ENCODE peak calls at places on chromosomes 13 and 19, in four cellular contexts. U is AG04450, O is fibroblast of mammary gland, F is cardiac muscle cell. G is an unnamed sample.

GRCh38 chr13:34038326-34039068 is 220.5 kb downstream of the RFC3 start:
- DNase-seq in O (no peak), U (no peak), F (no peak), G (no peak)

GRCh38 chr19:17681505-17682125 is 6.5 kb downstream of the UNC13A start:
- DNase-seq in U (peak), F (peak), O (peak), G (peak)

GRCh38 chr13:95301135-95301946 is at the start of gene ABCC4:
- DNase-seq in O (peak), F (peak), U (peak), G (peak)

GRCh38 chr13:50275392-50276063 is 260.3 kb downstream of the KCNRG start:
- DNase-seq in O (peak), F (no peak), U (no peak), G (no peak)

GRCh38 chr13:36919206-36919832 is 719 bp downstream of the SMAD9 start:
- DNase-seq in O (peak), U (no peak), F (peak), G (no peak)

GRCh38 chr19:34837262-34837661 is 64.2 kb upstream of the ZNF599 start:
- DNase-seq in U (no peak), F (no peak), O (no peak), G (no peak)

GRCh38 chr13:22793598-22794134 is 387.1 kb upstream of the SGCG start:
- DNase-seq in U (no peak), F (peak), O (no peak), G (no peak)

GRCh38 chr13:94181461-94182107 is 297.9 kb downstream of the DCT start:
- DNase-seq in U (no peak), F (no peak), O (no peak), G (no peak)

GRCh38 chr19:33241530-33242101 is 16.0 kb upstream of the SLC7A10 start:
- DNase-seq in F (no peak), O (peak), U (no peak), G (no peak)

GRCh38 chr13:49265822-49266221 is 18.1 kb downstream of the CDADC1 start:
- DNase-seq in F (no peak), U (peak), O (peak), G (no peak)

GRCh38 chr19:12374026-12374425 is 8.5 kb upstream of the ZNF442 start:
- DNase-seq in U (no peak), F (no peak), O (no peak), G (no peak)

GRCh38 chr13:92621985-92622384 is 604.6 kb upstream of the GPC6 start:
- DNase-seq in U (no peak), O (no peak), F (no peak), G (no peak)

GRCh38 chr19:54299126-54299498 is 13.9 kb downstream of the LILRA5 start:
- DNase-seq in O (no peak), U (no peak), F (no peak), G (no peak)

GRCh38 chr19:52557231-52557995 is 12.7 kb upstream of the ZNF701 start:
- DNase-seq in F (no peak), O (no peak), U (no peak), G (no peak)

DNA sequence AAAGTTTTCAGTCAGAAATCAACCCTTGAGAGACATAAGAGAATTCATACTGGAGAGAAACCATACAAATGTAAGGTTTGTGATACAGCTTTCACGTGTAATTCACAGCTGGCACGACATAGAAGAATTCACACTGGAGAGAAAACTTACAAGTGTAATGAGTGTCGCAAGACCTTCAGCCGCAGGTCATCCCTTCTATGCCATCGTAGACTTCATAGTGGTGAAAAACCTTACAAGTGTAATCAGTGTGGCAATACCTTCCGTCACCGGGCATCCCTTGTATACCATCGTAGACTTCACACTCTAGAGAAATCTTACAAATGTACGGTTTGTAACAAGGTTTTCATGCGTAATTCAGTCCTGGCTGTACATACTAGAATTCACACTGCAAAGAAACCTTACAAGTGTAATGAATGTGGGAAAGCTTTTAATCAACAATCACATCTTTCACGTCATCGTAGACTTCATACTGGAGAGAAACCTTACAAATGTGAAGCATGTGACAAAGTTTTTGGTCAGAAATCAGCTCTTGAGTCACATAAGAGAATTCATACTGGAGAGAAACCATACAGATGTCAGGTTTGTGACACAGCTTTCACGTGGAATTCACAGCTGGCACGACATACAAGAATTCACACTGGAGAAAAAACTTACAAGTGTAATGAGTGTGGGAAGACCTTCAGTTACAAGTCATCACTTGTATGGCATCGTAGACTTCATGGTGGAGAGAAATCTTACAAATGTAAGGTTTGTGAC is 15.7 kb upstream of the ZNF701 start:
- DNase-seq in U (no peak), F (no peak), O (no peak), G (no peak)
- H3K4me3 ChIP-seq in U (no peak), F (no peak), O (no peak), G (no peak)

GRCh38 chr13:68190826-68191225 is 960.7 kb upstream of the PCDH9 start:
- DNase-seq in O (peak), F (no peak), U (no peak), G (no peak)
- TF ChIP-seq CTCF in O (no peak), F (no peak), U (no peak), G (no peak)

DNA sequence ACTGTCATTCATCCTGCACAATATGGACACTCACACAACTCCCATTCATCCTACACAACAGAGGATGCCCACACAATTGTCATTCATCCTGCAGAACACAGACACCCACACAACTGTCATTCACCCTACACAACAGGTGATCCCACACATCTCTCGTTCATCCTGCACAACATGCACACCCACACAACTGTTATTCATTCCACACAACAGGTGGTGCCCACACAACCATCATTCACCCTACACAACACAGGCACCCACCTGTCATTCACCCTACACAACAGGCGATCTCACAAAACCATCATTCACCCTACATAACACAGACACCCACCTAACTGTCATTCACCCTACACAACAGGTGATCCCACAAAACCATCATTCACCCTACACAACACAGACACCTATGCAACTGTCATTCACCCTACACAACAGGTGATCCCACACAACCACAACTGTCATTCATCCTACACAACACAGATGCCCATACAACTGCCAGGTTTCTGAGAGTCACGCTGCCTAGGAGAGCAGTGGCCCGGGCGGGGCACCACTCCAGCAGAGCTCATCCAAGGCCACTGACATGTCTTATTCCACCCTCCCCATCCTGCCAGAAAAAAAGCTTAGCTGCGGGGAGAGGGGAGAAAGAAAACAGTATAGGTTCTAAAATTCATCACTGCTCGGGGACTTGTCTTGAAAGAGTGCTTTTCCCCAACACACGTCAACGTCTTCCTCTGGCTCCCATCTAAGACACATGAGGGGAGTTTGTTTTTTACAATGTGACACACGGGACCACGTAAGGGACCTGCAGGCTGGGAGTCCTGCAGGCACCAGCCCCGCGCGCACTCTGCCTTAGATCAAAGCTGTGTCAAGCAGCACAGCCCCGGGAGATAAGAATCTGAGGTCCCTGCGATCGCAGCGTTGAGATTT is 44.0 kb downstream of the KLF2 start:
- DNase-seq in F (no peak), U (no peak), O (no peak), G (no peak)
- H3K4me3 ChIP-seq in F (no peak), U (no peak), O (no peak), G (no peak)

DNA sequence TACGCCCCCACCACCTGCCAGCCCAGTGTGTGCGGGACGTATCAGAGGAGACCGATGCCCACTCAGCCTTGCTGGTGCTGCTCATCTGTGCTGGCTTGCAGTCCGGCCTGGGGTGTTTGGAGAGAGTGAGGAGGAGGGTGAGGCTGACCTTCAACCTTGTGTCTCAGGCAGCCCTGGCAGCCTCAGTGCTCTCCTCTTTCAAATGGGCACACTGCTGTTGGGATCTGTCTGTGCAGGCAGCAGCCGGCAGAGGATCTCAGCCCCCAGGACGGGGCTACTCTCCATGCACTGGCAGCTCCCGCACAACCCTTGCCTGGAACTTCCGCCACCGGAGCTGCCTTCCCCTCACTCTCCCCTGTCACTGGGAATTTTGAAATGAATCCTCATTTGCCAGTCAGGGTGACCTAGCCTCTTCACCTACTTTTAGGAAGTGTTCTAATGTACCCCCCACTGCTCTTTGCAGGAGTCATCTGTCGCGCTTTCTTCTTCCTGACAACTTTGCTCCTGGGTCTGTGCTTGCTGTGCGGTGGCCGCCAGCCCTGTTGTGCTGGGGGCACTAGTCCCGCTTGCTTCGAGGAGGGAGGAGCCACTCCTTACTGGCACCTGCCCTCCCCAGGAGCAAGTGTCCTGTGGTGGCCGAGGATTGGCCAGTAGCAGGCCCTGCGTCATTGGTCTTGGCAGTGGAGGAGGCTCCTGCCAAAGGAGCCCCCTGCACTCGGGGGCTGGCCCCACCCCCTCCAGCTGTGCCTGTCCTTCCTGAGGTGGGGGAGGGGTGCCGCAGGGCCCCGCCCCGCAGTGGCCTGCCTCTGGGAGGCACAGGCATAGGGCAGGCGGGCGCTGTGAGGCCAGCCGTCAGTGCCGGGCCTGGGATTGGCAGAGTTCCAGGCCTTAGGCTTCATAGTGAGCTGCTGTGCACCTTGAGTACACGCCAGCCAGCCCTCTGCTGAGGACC is 53.4 kb downstream of the TSSK6 start:
- DNase-seq in F (peak), O (peak), U (no peak), G (no peak)
- TF ChIP-seq CTCF in F (no peak), O (no peak), U (no peak), G (no peak)

GRCh38 chr13:30466358-30466714 is 600 bp upstream of the HMGB1 start:
- DNase-seq in U (no peak), F (peak), O (peak), G (no peak)
- H3K4me3 ChIP-seq in U (peak), F (peak), O (peak), G (peak)

GRCh38 chr19:1592755-1593628 is at the start of gene MBD3:
- DNase-seq in O (peak), F (peak), U (peak), G (peak)

GRCh38 chr19:1592023-1592754 is 476 bp downstream of the MBD3 start:
- DNase-seq in U (peak), F (peak), O (peak), G (peak)

GRCh38 chr19:1587872-1588271 is 4.8 kb downstream of the MBD3 start:
- DNase-seq in O (no peak), U (no peak), F (no peak), G (no peak)

GRCh38 chr19:1591421-1592022 is 1.1 kb downstream of the MBD3 start:
- DNase-seq in F (peak), U (no peak), O (no peak), G (no peak)

DNA sequence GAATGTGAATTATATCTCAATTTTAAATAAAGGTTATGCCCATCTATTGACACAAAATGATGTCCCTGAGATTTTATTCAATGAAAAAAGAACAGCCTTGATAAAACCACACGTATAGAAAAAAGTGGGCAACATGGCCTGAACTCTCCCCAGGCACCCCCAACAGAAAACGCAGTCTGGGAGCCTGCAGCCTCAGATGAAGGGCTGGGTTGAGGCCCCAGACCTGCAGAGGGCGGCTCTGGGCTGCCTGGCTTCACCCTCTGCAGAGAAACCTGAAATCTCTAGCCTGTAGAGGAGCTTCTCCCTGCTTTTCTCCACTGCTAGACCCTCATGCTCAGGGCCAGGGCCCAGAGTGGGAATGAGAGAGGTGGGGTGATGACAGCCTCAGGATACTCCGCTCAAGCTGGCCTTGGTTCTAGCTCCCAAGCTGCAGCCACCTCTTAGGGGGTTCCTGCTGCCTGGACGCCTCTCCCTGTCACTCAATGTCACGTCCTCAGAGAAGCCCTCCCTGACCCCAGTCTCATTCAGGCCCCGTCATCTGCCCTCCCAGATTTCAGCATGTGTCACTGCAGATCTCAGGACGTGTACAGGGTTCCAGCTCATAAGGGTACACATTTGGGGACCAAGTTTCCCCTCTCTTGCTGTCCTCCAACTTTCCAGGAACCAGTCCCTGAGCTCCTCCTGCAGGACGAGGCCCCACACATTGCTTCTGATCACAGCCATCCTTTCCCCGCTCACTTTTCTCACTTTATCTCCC is 1.8 kb downstream of the MBD3 start:
- DNase-seq in U (no peak), F (peak), O (peak), G (no peak)
- TF ChIP-seq CTCF in U (peak), F (peak), O (peak), G (peak)

DNA sequence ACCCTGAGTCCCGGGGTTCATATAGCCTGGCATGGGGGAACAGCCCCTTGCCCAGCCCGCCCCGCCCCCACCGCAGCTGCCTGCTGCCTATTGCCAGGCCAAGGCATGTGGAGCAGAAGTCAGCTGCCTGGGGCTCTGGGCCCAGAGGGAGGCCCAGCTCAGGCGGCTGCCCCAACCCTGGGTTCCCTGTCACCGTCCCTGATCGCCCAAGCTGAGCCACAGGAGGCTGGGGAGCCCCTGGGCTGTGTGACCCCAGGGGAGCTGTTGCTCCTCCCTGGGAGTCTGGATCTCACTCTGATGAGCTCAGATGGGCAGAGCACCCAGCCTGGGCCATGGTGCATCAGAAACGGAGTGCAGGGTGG is 1.4 kb downstream of the PLIN4 start:
- DNase-seq in F (no peak), O (no peak), U (no peak), G (no peak)
- H3K4me3 ChIP-seq in F (no peak), O (no peak), U (no peak), G (no peak)